ENCODE peak calls at places on chromosomes 2 and 18, in nine cellular contexts. W, U, N, Y, B, L, O, C and P are unnamed samples.

GRCh38 chr2:101930847-101931246 is 60.9 kb upstream of the IL1R2 start:
- DNase-seq in C (no peak), N (no peak), U (no peak), B (no peak), W (no peak), O (no peak), L (no peak), Y (no peak), P (no peak)

GRCh38 chr2:45404807-45405297 is 206.2 kb downstream of the SRBD1 start:
- DNase-seq in U (no peak), L (no peak), W (no peak), B (no peak), C (no peak), O (no peak), Y (no peak), N (no peak), P (no peak)

GRCh38 chr2:2879776-2880175 is 497.8 kb downstream of the EIPR1 start:
- DNase-seq in C (no peak), N (no peak), B (no peak), W (no peak), Y (no peak), O (peak), U (no peak), L (no peak), P (no peak)

GRCh38 chr2:160379399-160379798 is 114.2 kb downstream of the RBMS1 start:
- DNase-seq in N (no peak), B (no peak), Y (no peak), W (no peak), O (no peak), L (peak), U (no peak), C (no peak), P (no peak)

GRCh38 chr18:47987456-47987735 is 56.9 kb upstream of the SMAD2 start:
- DNase-seq in N (no peak), O (no peak), B (no peak), C (no peak), W (no peak), Y (no peak), L (no peak), U (no peak), P (no peak)

GRCh38 chr2:8551622-8552074 is 130.2 kb upstream of the ID2 start:
- DNase-seq in Y (no peak), B (no peak), C (no peak), O (no peak), W (no peak), U (peak), L (no peak), N (no peak), P (peak)

GRCh38 chr2:165837122-165837521 is 43.1 kb upstream of the GALNT3 start:
- DNase-seq in N (no peak), L (peak), Y (no peak), W (no peak), O (no peak), C (no peak), B (no peak), U (no peak), P (no peak)

GRCh38 chr2:38192046-38192445 is 116.1 kb upstream of the CYP1B1 start:
- DNase-seq in U (no peak), C (no peak), O (no peak), B (no peak), N (no peak), L (no peak), Y (no peak), W (no peak), P (no peak)

GRCh38 chr2:38377501-38378258 is 607 bp upstream of the ATL2 start:
- DNase-seq in N (no peak), B (peak), U (no peak), C (no peak), L (peak), W (no peak), Y (no peak), O (no peak), P (peak)

GRCh38 chr2:41027095-41027494 is 575.2 kb upstream of the SLC8A1 start:
- DNase-seq in C (no peak), W (no peak), L (no peak), Y (no peak), O (no peak), U (no peak), N (no peak), B (no peak), P (no peak)

GRCh38 chr2:240420206-240420899 is 15.1 kb upstream of the GPC1 start:
- DNase-seq in B (no peak), Y (no peak), U (no peak), W (no peak), C (peak), L (no peak), N (no peak), O (no peak), P (peak)

GRCh38 chr2:135183822-135184221 is 131.7 kb downstream of the RAB3GAP1 start:
- DNase-seq in C (no peak), L (peak), O (no peak), N (no peak), W (no peak), U (no peak), B (no peak), Y (no peak), P (no peak)

GRCh38 chr2:40516604-40517003 is 64.7 kb upstream of the SLC8A1 start:
- DNase-seq in Y (no peak), L (no peak), C (no peak), U (no peak), O (no peak), N (no peak), W (no peak), B (no peak), P (no peak)

GRCh38 chr2:130825231-130825971 is 11.3 kb upstream of the ARHGEF4 start:
- DNase-seq in N (no peak), O (no peak), B (no peak), Y (no peak), U (no peak), C (no peak), L (no peak), W (no peak), P (no peak)

GRCh38 chr2:27715318-27716165 is 51.9 kb downstream of the SLC4A1AP start:
- DNase-seq in L (peak), Y (no peak), C (peak), N (peak), W (no peak), U (no peak), O (no peak), B (no peak), P (no peak)

GRCh38 chr2:215895330-215895729 is 118.0 kb downstream of the MREG start:
- DNase-seq in B (no peak), W (no peak), Y (no peak), O (no peak), L (no peak), U (no peak), N (no peak), C (no peak), P (no peak)

GRCh38 chr18:46401486-46402115 is 255.4 kb downstream of the LOXHD1 start:
- DNase-seq in O (no peak), W (no peak), N (no peak), C (no peak), Y (no peak), B (no peak), U (no peak), L (no peak), P (no peak)

GRCh38 chr2:201665420-201666158 is 22.3 kb upstream of the TMEM237 start:
- DNase-seq in O (no peak), W (no peak), L (peak), C (no peak), U (no peak), B (no peak), Y (no peak), N (no peak), P (no peak)

GRCh38 chr2:101223814-101224231 is 28.9 kb upstream of the CNOT11 start:
- DNase-seq in C (no peak), B (no peak), U (peak), L (no peak), N (no peak), W (no peak), Y (no peak), O (no peak), P (no peak)

GRCh38 chr18:47883771-47884413 is 46.6 kb downstream of the SMAD2 start:
- DNase-seq in U (no peak), O (no peak), L (peak), W (no peak), N (no peak), B (no peak), Y (no peak), C (no peak), P (peak)

DNA sequence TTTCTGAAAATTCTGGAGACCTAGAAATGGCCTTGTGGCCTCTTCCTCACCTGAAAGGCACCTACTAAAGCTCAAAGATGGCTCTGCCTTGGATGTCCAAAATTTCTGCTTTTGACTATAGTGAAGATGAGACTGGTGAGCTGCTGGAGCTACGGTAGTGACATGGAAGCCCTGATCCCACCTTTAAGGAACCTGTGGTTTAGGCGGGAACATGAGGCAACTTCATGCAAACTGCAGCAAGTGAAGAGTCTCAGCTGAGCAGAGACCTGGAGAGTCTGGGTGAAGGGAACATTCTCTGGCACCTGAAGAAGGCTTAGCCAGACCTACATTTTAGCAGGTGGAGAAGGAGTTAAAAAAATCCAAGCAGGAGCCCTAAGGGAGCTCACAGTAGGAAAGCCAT is 40.0 kb downstream of the GORASP2 start:
- DNase-seq in Y (no peak), C (no peak), U (no peak), O (no peak), B (no peak), W (no peak), N (no peak), L (no peak), P (no peak)
- TF ChIP-seq POLR2A in Y (no peak), C (no peak), U (no peak), O (no peak), B (no peak), W (no peak), N (no peak), L (no peak), P (no peak)

DNA sequence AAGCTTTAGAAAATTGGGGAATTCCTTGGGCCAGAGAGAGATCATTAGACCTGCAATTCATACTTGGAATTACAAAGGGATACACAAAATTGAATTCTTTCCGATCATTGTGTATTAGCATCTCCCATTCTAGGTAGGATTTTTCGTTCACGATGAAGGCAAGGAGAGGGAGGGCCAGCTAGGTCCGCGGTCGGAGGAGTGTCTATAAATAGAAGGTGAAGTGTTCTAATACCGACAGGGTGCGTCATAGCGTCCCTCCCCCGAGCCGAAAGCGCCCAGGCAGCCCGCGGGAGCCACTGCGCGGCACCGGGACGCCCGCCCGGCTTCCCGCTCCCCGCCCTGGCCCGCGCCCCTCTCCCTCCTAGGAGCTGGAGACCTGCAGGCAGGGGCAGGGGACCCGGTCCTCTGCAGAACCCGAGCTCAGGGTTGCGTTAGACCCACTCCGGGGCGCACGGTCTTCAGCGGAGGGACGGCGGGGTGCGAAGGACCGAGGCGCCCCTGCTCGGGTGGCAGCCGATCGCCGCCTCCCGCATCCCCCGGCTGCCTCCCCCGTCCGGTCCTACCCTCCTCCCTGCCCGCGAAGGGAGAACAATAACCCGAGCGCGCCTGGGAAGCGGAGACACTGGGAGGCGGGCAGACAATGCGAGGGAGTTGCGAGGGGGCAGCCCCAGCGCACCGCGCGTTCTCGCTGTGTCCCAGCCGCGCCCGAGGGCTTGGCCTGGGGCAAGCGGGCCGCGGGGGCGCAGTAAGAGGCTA is 114.1 kb upstream of the SERTAD2 start:
- DNase-seq in L (peak), N (peak), O (no peak), U (peak), W (peak), B (peak), Y (peak), C (peak), P (peak)
- TF ChIP-seq CTCF in L (no peak), N (peak), O (no peak), U (no peak), W (peak), B (peak), Y (no peak), C (no peak), P (peak)

GRCh38 chr2:182717451-182718215 is 1.6 kb downstream of the DNAJC10 start:
- DNase-seq in L (no peak), O (no peak), Y (no peak), N (no peak), B (no peak), C (no peak), U (no peak), W (no peak), P (no peak)
- H3K27ac ChIP-seq in L (no peak), O (peak), Y (peak), N (no peak), B (peak), C (peak), U (peak), W (no peak), P (no peak)

GRCh38 chr2:237603049-237603717 is 12.6 kb upstream of the RAB17 start:
- DNase-seq in B (no peak), C (no peak), W (no peak), U (no peak), O (no peak), Y (no peak), N (no peak), L (no peak), P (no peak)

GRCh38 chr2:237604960-237605359 is 14.4 kb upstream of the RAB17 start:
- DNase-seq in U (no peak), N (no peak), B (no peak), Y (no peak), O (no peak), L (peak), C (no peak), W (no peak), P (peak)

GRCh38 chr2:237604391-237604790 is 13.9 kb upstream of the RAB17 start:
- DNase-seq in W (no peak), O (no peak), B (no peak), U (no peak), L (no peak), Y (no peak), C (no peak), N (no peak), P (no peak)

GRCh38 chr2:237602409-237602808 is 11.9 kb upstream of the RAB17 start:
- DNase-seq in U (no peak), L (no peak), W (no peak), N (no peak), B (no peak), O (no peak), Y (no peak), C (no peak), P (no peak)

DNA sequence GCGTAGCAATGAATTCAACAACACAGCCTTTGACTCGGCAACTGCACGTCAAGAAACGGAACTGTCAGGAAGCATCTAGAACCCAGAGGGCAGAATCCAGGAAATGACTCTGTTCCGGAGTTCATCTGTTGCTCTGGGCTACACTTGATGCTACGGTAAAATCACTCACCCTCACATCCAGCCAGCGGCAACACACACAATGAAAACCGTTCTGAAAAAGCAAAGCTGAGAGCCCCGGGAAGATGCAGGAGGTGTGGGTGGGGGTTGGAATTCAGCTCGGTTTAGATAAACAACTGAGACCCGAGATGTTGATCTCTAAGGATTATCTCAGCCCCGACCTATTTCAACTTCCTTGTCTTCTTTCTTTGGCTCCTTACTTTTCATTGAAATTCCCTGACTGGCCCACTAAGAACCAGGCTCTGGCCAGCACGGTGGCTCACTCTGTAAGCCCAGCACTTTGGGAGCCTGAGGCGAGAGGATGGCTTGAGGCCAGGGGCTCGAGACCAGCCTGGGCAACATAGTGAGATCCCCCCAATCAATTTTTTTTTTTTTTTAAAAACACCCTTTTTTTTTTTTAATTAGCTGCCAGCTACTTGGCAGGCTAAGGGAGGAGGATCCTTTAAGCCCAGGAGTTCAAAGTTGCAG is 13.3 kb upstream of the RAB17 start:
- DNase-seq in C (no peak), O (no peak), U (peak), B (no peak), Y (no peak), W (no peak), N (no peak), L (peak), P (no peak)
- TF ChIP-seq POLR2A in C (peak), O (no peak), U (no peak), B (no peak), Y (peak), W (no peak), N (no peak), L (no peak), P (no peak)

DNA sequence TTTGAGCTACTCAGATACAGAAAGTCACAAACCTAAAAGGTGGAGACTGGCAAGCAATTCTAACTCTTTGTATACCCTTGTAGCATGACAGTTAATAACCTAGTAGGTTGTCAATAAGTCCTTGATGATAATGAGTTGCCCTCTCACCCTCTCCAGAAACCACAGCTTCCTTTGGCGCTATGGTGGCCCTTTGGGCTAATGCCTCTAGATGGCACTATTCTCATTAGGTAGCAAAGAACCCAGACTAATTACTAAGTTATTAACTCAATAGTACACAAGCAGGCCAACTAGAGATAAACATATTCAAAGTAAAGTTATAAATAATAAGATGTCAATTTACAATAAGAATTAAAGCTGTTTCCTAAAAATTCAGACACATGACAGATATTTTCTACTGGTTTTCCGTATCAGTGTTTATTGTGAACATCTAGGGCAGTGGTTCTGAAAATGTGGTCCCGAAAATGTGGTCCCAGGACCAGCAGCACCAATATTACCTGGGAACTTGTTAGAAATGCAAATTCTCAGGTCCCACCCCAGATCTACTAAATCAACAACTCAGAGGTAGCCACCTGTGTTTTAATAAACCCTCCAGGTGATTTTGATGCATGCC is 41.1 kb downstream of the LDAH start:
- DNase-seq in W (no peak), C (no peak), B (peak), Y (no peak), U (no peak), N (no peak), L (peak), O (no peak), P (no peak)
- TF ChIP-seq CTCF in W (peak), C (peak), B (peak), Y (peak), U (peak), N (peak), L (peak), O (no peak), P (peak)

DNA sequence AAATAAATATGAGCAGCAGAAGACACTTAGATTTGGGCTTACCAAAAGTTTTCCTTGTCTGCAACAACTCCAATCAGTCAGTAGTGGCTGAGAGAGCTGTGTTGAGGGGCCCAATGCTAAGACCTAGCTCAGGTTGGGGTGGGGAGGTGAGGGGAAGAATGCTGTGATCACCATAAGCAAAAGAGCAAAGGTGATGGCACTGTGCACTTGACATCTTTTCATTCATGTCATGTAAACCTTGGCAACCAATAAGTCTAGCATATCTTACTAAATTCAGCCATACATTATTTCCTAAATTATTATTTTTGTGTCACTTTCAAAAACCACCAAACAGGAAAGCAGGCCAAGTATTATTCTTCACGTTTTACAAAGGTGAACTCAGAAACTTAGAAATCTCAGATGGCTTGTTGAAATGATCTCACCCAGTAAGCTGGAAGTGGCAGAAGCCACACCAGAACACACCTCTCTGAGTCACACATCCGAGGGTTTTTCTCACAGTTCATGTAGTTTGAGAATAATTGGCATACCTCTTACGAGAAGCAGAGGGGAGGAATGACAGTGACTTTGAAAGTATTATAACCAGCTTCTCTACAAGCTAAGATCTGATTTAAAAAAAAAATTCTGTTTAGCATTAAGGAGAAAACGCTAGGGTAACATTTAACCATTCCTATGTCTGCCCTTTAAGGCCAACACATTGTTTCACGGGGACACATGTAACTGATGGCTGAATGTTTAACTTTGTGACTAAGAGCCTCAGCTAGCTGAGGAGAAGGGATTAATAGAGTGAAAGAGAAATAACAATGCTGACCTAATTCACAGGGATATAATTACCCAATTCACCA is 43.3 kb upstream of the SETBP1 start:
- DNase-seq in B (peak), U (no peak), L (no peak), W (no peak), O (no peak), N (no peak), Y (no peak), C (no peak), P (no peak)
- H3K27ac ChIP-seq in B (no peak), U (no peak), L (no peak), W (no peak), O (no peak), N (no peak), Y (no peak), C (no peak), P (no peak)